ENCODE peak calls at places on chromosomes 3 and 15, in seven cellular contexts. One of them, this sample, is unnamed.
A peak's percentile ranks its signal among the peaks of the same experiment; 100 is the strongest.

GRCh38 chr3:14369675-14370669 is 32.4 kb upstream of the SLC6A6 start:
- DNase-seq in omental fat pad: no peak
- DNase-seq in CD8-positive, alpha-beta T cell: no peak
- DNase-seq in glutamatergic neuron: no peak
- DNase-seq in foreskin fibroblast: no peak
- DNase-seq in lower leg skin: no peak
- DNase-seq in ovary: no peak
- DNase-seq in this sample: no peak

GRCh38 chr3:163039636-163040035 is 1543.0 kb downstream of the OTOL1 start:
- DNase-seq in lower leg skin: no peak
- DNase-seq in omental fat pad: no peak
- DNase-seq in ovary: no peak
- DNase-seq in glutamatergic neuron: no peak
- DNase-seq in CD8-positive, alpha-beta T cell: no peak
- DNase-seq in foreskin fibroblast: no peak
- DNase-seq in this sample: no peak

GRCh38 chr3:160678447-160678846 is 1.5 kb downstream of the ARL14 start:
- DNase-seq in lower leg skin: no peak
- DNase-seq in ovary: no peak
- DNase-seq in foreskin fibroblast: peak; percentile 45
- DNase-seq in CD8-positive, alpha-beta T cell: no peak
- DNase-seq in omental fat pad: no peak
- DNase-seq in glutamatergic neuron: no peak
- DNase-seq in this sample: no peak

GRCh38 chr3:5231536-5231935 is 44.0 kb downstream of the EDEM1 start:
- DNase-seq in CD8-positive, alpha-beta T cell: no peak
- DNase-seq in glutamatergic neuron: no peak
- DNase-seq in lower leg skin: no peak
- DNase-seq in omental fat pad: no peak
- DNase-seq in foreskin fibroblast: no peak
- DNase-seq in ovary: no peak
- DNase-seq in this sample: no peak

GRCh38 chr3:128075516-128076464 is 23.6 kb downstream of the SEC61A1 start:
- DNase-seq in lower leg skin: peak; percentile 78
- DNase-seq in ovary: peak; percentile 92
- DNase-seq in omental fat pad: peak; percentile 88
- DNase-seq in foreskin fibroblast: peak; percentile 96
- DNase-seq in CD8-positive, alpha-beta T cell: peak; percentile 87
- DNase-seq in glutamatergic neuron: peak; percentile 95
- DNase-seq in this sample: peak; percentile 95

GRCh38 chr15:97652041-97652440 is 308.5 kb upstream of the ARRDC4 start:
- DNase-seq in CD8-positive, alpha-beta T cell: no peak
- DNase-seq in glutamatergic neuron: no peak
- DNase-seq in omental fat pad: no peak
- DNase-seq in foreskin fibroblast: no peak
- DNase-seq in lower leg skin: no peak
- DNase-seq in ovary: no peak
- DNase-seq in this sample: no peak

GRCh38 chr15:90132437-90132836 is 30.2 kb upstream of the IDH2 start:
- DNase-seq in glutamatergic neuron: no peak
- DNase-seq in omental fat pad: no peak
- DNase-seq in lower leg skin: no peak
- DNase-seq in foreskin fibroblast: no peak
- DNase-seq in CD8-positive, alpha-beta T cell: no peak
- DNase-seq in ovary: no peak
- DNase-seq in this sample: no peak

GRCh38 chr3:165159760-165160421 is 36.3 kb downstream of the SLITRK3 start:
- DNase-seq in omental fat pad: no peak
- DNase-seq in glutamatergic neuron: no peak
- DNase-seq in ovary: no peak
- DNase-seq in CD8-positive, alpha-beta T cell: no peak
- DNase-seq in foreskin fibroblast: no peak
- DNase-seq in lower leg skin: no peak
- DNase-seq in this sample: no peak

GRCh38 chr15:79054350-79054749 is 36.2 kb downstream of the RASGRF1 start:
- DNase-seq in lower leg skin: no peak
- DNase-seq in foreskin fibroblast: no peak
- DNase-seq in omental fat pad: no peak
- DNase-seq in glutamatergic neuron: no peak
- DNase-seq in ovary: no peak
- DNase-seq in CD8-positive, alpha-beta T cell: no peak
- DNase-seq in this sample: no peak

GRCh38 chr3:127820221-127820870 is 2.0 kb downstream of the MGLL start:
- DNase-seq in foreskin fibroblast: peak; percentile 83
- DNase-seq in omental fat pad: no peak
- DNase-seq in CD8-positive, alpha-beta T cell: no peak
- DNase-seq in ovary: no peak
- DNase-seq in glutamatergic neuron: no peak
- DNase-seq in lower leg skin: no peak
- DNase-seq in this sample: no peak

GRCh38 chr3:78765671-78766485 is 1001.9 kb downstream of the ROBO1 start:
- DNase-seq in ovary: no peak
- DNase-seq in foreskin fibroblast: peak; percentile 50
- DNase-seq in lower leg skin: no peak
- DNase-seq in omental fat pad: no peak
- DNase-seq in CD8-positive, alpha-beta T cell: no peak
- DNase-seq in glutamatergic neuron: no peak
- DNase-seq in this sample: no peak

GRCh38 chr15:56199038-56199437 is 44.6 kb downstream of the RFX7 start:
- DNase-seq in foreskin fibroblast: no peak
- DNase-seq in lower leg skin: no peak
- DNase-seq in ovary: no peak
- DNase-seq in CD8-positive, alpha-beta T cell: no peak
- DNase-seq in glutamatergic neuron: no peak
- DNase-seq in omental fat pad: no peak
- DNase-seq in this sample: no peak

DNA sequence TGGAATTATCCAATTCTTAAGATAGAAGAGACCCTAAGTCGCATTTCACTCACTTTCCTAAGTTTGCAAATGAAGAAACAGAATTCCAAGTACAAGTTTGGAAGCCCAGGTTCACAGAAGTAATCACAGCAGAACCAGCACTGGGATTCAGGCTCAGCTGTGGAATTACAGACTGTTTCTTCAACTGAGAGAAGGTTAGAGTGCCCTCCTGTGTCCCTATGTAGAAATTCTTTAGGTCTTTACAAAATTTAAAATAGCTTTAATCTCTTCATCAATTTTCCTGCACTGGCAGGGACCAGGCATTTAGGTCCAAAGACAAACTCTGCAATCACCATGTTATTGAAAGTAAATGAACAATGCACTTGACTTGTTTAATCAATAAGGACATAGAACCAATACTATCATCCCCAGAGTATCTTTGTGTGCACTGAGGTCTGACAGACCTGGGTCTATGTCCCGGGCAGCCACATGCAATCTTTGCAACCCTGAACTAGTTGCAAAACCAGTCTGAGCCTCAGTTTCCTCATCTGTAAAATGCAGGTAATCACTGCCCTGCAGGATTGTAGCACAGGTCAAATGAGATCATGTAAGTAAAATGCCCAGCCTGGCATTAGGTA is 96.3 kb upstream of the ZBED2 start:
- DNase-seq in omental fat pad: no peak
- DNase-seq in lower leg skin: no peak
- DNase-seq in glutamatergic neuron: no peak
- DNase-seq in foreskin fibroblast: peak; percentile 79
- DNase-seq in ovary: no peak
- DNase-seq in CD8-positive, alpha-beta T cell: no peak
- DNase-seq in this sample: no peak
- TF ChIP-seq CTCF in omental fat pad: no peak
- TF ChIP-seq CTCF in lower leg skin: no peak
- TF ChIP-seq CTCF in glutamatergic neuron: no peak
- TF ChIP-seq CTCF in foreskin fibroblast: peak; percentile 48
- TF ChIP-seq CTCF in ovary: no peak
- TF ChIP-seq CTCF in CD8-positive, alpha-beta T cell: peak; percentile 65
- TF ChIP-seq CTCF in this sample: peak; percentile 49

DNA sequence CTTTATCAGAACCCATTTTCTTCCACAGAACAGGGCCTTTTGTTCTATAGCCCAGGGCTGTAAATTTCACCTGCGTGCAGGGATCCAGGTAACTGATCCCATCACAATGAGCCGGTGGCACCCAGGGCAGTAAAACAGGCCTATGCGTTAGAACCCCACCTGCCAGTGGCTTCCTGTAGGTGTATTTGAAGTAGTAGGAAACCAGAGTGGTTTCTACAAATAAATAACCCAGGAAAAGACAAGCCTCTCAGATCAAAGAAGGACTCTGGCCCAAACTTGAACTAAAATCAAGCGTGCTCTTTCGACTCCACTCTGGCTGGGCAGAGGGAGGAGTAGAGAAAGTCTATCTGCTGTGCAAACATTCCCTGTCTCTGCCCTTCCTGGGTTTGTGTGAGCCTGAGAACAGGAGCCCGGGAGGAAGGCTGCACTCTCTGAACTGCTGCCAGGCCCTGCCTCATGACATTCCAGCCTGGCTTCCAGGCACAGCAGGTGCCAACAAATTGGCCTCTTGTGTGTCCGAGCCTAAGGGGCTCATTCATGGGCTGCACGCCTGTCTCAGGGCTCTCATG is 77.7 kb downstream of the CEMIP start:
- DNase-seq in omental fat pad: no peak
- DNase-seq in CD8-positive, alpha-beta T cell: no peak
- DNase-seq in glutamatergic neuron: no peak
- DNase-seq in lower leg skin: no peak
- DNase-seq in ovary: peak; percentile 41
- DNase-seq in foreskin fibroblast: no peak
- DNase-seq in this sample: no peak
- TF ChIP-seq CTCF in omental fat pad: no peak
- TF ChIP-seq CTCF in CD8-positive, alpha-beta T cell: no peak
- TF ChIP-seq CTCF in glutamatergic neuron: no peak
- TF ChIP-seq CTCF in lower leg skin: no peak
- TF ChIP-seq CTCF in ovary: no peak
- TF ChIP-seq CTCF in foreskin fibroblast: no peak
- TF ChIP-seq CTCF in this sample: no peak

DNA sequence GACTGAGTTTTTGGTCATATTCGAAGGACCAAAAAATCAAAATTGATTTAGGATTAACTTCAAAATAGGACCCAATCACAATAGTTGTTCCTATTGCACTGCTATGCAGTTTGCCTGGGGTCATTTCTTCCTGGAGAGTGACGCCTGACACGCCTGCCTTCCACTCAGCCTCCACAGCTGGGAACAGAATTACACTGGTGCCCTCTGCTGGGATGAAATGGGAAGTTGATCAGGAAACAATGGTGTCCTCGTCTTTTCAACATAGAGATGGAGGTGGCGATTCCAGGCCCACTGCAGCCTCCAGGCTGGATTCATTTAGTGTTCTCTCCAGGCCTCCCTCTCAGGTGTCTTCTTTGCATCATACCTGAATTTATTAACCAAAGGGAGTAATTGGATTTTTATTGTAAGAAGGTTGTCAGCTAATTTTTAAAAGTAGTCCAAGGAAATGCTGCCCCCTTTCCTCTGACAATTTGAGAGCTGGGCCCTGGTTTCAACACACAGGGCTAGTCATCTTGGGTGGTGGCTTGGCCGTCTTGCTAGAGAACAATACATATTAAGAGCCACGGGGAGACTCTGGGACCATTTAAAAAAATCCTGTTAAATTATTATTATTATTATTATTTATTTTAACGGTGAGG is 69.7 kb downstream of the GAP43 start:
- DNase-seq in ovary: peak; percentile 71
- DNase-seq in foreskin fibroblast: peak; percentile 89
- DNase-seq in lower leg skin: peak; percentile 79
- DNase-seq in omental fat pad: peak; percentile 57
- DNase-seq in CD8-positive, alpha-beta T cell: peak; percentile 68
- DNase-seq in glutamatergic neuron: peak; percentile 80
- DNase-seq in this sample: peak; percentile 78
- TF ChIP-seq CTCF in ovary: peak; percentile 58
- TF ChIP-seq CTCF in foreskin fibroblast: peak; percentile 62
- TF ChIP-seq CTCF in lower leg skin: peak; percentile 19
- TF ChIP-seq CTCF in omental fat pad: peak; percentile 41
- TF ChIP-seq CTCF in CD8-positive, alpha-beta T cell: peak; percentile 69
- TF ChIP-seq CTCF in glutamatergic neuron: peak; percentile 71
- TF ChIP-seq CTCF in this sample: peak; percentile 77

DNA sequence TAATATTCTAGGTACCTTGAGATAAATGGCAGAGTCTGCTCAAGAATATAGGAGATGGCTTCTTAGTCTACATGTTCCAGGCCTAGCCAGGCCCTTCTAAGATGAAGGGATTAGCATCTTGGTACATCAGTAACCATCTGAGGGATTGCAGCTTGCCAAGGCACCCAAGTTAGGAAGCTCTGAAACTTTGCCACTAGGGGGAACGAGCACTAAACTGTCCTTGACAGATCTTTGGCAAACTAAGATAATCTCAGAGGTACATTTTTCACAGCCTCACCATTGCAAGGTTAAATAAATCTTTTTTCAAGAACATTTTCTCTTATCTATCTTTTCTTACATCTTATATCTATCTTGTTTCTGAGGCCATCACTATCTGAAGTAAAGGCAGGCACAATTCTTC is 351.2 kb downstream of the RAP2B start:
- DNase-seq in CD8-positive, alpha-beta T cell: no peak
- DNase-seq in ovary: no peak
- DNase-seq in glutamatergic neuron: no peak
- DNase-seq in omental fat pad: no peak
- DNase-seq in foreskin fibroblast: peak; percentile 10
- DNase-seq in lower leg skin: no peak
- DNase-seq in this sample: no peak
- TF ChIP-seq CTCF in CD8-positive, alpha-beta T cell: peak; percentile 16
- TF ChIP-seq CTCF in ovary: no peak
- TF ChIP-seq CTCF in glutamatergic neuron: peak; percentile 37
- TF ChIP-seq CTCF in omental fat pad: no peak
- TF ChIP-seq CTCF in foreskin fibroblast: peak; percentile 27
- TF ChIP-seq CTCF in lower leg skin: no peak
- TF ChIP-seq CTCF in this sample: peak; percentile 24

GRCh38 chr3:61561374-61562041 is at the start of gene PTPRG:
- DNase-seq in CD8-positive, alpha-beta T cell: no peak
- DNase-seq in lower leg skin: peak; percentile 88
- DNase-seq in ovary: peak; percentile 94
- DNase-seq in omental fat pad: peak; percentile 41
- DNase-seq in foreskin fibroblast: peak; percentile 97
- DNase-seq in glutamatergic neuron: peak; percentile 85
- DNase-seq in this sample: peak; percentile 83

GRCh38 chr3:61562810-61563613 is 1.6 kb downstream of the PTPRG start:
- DNase-seq in foreskin fibroblast: peak; percentile 70
- DNase-seq in omental fat pad: no peak
- DNase-seq in ovary: peak; percentile 43
- DNase-seq in CD8-positive, alpha-beta T cell: no peak
- DNase-seq in glutamatergic neuron: peak; percentile 65
- DNase-seq in lower leg skin: no peak
- DNase-seq in this sample: peak; percentile 60

GRCh38 chr3:61559108-61559731 is 2.2 kb upstream of the PTPRG start:
- DNase-seq in foreskin fibroblast: peak; percentile 65
- DNase-seq in CD8-positive, alpha-beta T cell: no peak
- DNase-seq in glutamatergic neuron: no peak
- DNase-seq in ovary: no peak
- DNase-seq in lower leg skin: no peak
- DNase-seq in omental fat pad: no peak
- DNase-seq in this sample: no peak

GRCh38 chr3:61562042-61562809 is 855 bp downstream of the PTPRG start:
- DNase-seq in foreskin fibroblast: peak; percentile 49
- DNase-seq in omental fat pad: no peak
- DNase-seq in ovary: peak; percentile 55
- DNase-seq in lower leg skin: no peak
- DNase-seq in CD8-positive, alpha-beta T cell: no peak
- DNase-seq in glutamatergic neuron: peak; percentile 60
- DNase-seq in this sample: peak; percentile 49

GRCh38 chr3:61560452-61561373 is 658 bp upstream of the PTPRG start:
- DNase-seq in lower leg skin: peak; percentile 74
- DNase-seq in glutamatergic neuron: peak; percentile 71
- DNase-seq in ovary: peak; percentile 90
- DNase-seq in omental fat pad: peak; percentile 36
- DNase-seq in CD8-positive, alpha-beta T cell: peak; percentile 13
- DNase-seq in foreskin fibroblast: peak; percentile 90
- DNase-seq in this sample: peak; percentile 77
- TF ChIP-seq CTCF in lower leg skin: no peak
- TF ChIP-seq CTCF in glutamatergic neuron: no peak
- TF ChIP-seq CTCF in ovary: peak; percentile 29
- TF ChIP-seq CTCF in omental fat pad: no peak
- TF ChIP-seq CTCF in CD8-positive, alpha-beta T cell: no peak
- TF ChIP-seq CTCF in foreskin fibroblast: peak; percentile 4
- TF ChIP-seq CTCF in this sample: no peak